ENCODE peak calls at places on chromosomes 5 and 9, in seven cellular contexts. T is stimulated activated CD8-positive, alpha-beta memory T cell treated with anti-CD3 and anti-CD28 coated beads, Interleukin-2, amount 100 ng/mL, for 1 hour; E is activated CD4-positive, alpha-beta T cell treated with anti-CD3 and anti-CD28 coated beads, Interleukin-2, amount 10 ng/mL, durations not matched to agents 7 days and 5 days; V is stimulated activated CD4-positive, alpha-beta T cell treated with anti-CD3 and anti-CD28 coated beads, TNF-alpha, amount 100 ng/mL, for 1 hour; W is ACHN; P is NCI-H446 treated with DMSO at 0.1 percent for 48 hours; C is T47D. Z is an unnamed sample.

GRCh38 chr5:103562084-103562452 is 521 bp downstream of the NUDT12 start:
- DNase-seq in E (no peak), T (no peak), C (no peak), W (no peak), P (no peak), V (no peak), Z (no peak)

GRCh38 chr5:32565143-32565542 is 20.2 kb upstream of the SUB1 start:
- DNase-seq in P (no peak), W (no peak), C (no peak), T (no peak), V (no peak), E (no peak), Z (no peak)

GRCh38 chr9:94086961-94087360 is 2.7 kb downstream of the PTPDC1 start:
- DNase-seq in P (no peak), V (no peak), W (no peak), E (no peak), C (no peak), T (no peak), Z (no peak)

GRCh38 chr5:57983426-57983825 is 476.5 kb downstream of the PLK2 start:
- DNase-seq in E (no peak), T (no peak), V (no peak), C (no peak), P (no peak), W (no peak), Z (no peak)

GRCh38 chr5:171521219-171521633 is 101.8 kb downstream of the FGF18 start:
- DNase-seq in E (no peak), W (peak), C (no peak), V (no peak), T (no peak), P (no peak), Z (peak)

GRCh38 chr5:151587796-151588606 is 3.1 kb downstream of the FAT2 start:
- DNase-seq in W (no peak), T (no peak), P (no peak), V (no peak), E (no peak), C (no peak), Z (no peak)

GRCh38 chr9:114348906-114349482 is 19.3 kb downstream of the ORM2 start:
- DNase-seq in E (peak), W (peak), P (no peak), C (no peak), V (no peak), T (peak), Z (peak)

GRCh38 chr5:86546582-86546981 is 71.2 kb upstream of the COX7C start:
- DNase-seq in W (peak), V (no peak), P (no peak), C (no peak), T (no peak), E (no peak), Z (no peak)

GRCh38 chr9:69056416-69056815 is 20.9 kb downstream of the FXN start:
- DNase-seq in W (no peak), E (no peak), T (no peak), V (no peak), C (no peak), P (no peak), Z (no peak)

GRCh38 chr9:119398350-119398749 is 29.1 kb upstream of the BRINP1 start:
- DNase-seq in T (no peak), W (no peak), C (no peak), V (no peak), E (no peak), P (no peak), Z (no peak)

GRCh38 chr5:134568761-134569725 is 43.6 kb downstream of the JADE2 start:
- DNase-seq in W (peak), T (no peak), C (no peak), E (no peak), V (no peak), P (no peak), Z (no peak)

GRCh38 chr5:119470851-119471451 is 18.7 kb downstream of the HSD17B4 start:
- DNase-seq in W (peak), E (peak), V (no peak), C (no peak), P (no peak), T (no peak), Z (no peak)

GRCh38 chr5:143025971-143026370 is 255.8 kb downstream of the ARHGAP26 start:
- DNase-seq in W (no peak), E (no peak), C (no peak), P (no peak), V (no peak), T (no peak), Z (no peak)

GRCh38 chr5:112689510-112689909 is 48.2 kb upstream of the APC start:
- DNase-seq in T (no peak), C (no peak), E (no peak), P (no peak), V (no peak), W (no peak), Z (no peak)

GRCh38 chr9:98861881-98862501 is 54.5 kb downstream of the GALNT12 start:
- DNase-seq in V (no peak), C (peak), P (no peak), T (no peak), E (no peak), W (no peak), Z (peak)

GRCh38 chr9:68964102-68964541 is 49.8 kb downstream of the PRKACG start:
- DNase-seq in E (no peak), W (no peak), C (no peak), V (no peak), P (no peak), T (no peak), Z (no peak)

GRCh38 chr5:24222866-24223265 is 421.9 kb downstream of the CDH10 start:
- DNase-seq in W (no peak), E (no peak), C (no peak), P (no peak), T (no peak), V (no peak), Z (no peak)

GRCh38 chr9:1434082-1434481 is 383.9 kb downstream of the DMRT2 start:
- DNase-seq in E (no peak), T (no peak), V (no peak), P (no peak), C (no peak), W (no peak), Z (no peak)

GRCh38 chr5:172005708-172006377 is 595 bp downstream of the FBXW11 start:
- DNase-seq in E (peak), C (no peak), P (no peak), V (no peak), W (peak), T (peak), Z (no peak)

GRCh38 chr5:175753536-175753890 is 95.6 kb downstream of the HRH2 start:
- DNase-seq in T (no peak), P (no peak), E (no peak), V (no peak), W (no peak), C (no peak), Z (no peak)

Z was measured in AG09309.